ENCODE peak calls at places on chromosomes 16 and 17, in four cellular contexts. X is Caco-2, G is left ventricle myocardium inferior, B is psoas muscle. Y is an unnamed sample.

GRCh38 chr16:82580293-82580900 is 46.4 kb upstream of the CDH13 start:
- DNase-seq in X (no peak), G (no peak), B (peak), Y (no peak)

GRCh38 chr17:3590231-3590630 is 19.0 kb downstream of the TRPV1 start:
- DNase-seq in X (no peak), G (no peak), B (no peak), Y (no peak)

GRCh38 chr16:57304169-57305061 is 19.9 kb upstream of the PLLP start:
- DNase-seq in X (peak), G (no peak), B (peak), Y (no peak)

GRCh38 chr17:18004345-18004744 is 31.7 kb downstream of the DRC3 start:
- DNase-seq in X (no peak), G (no peak), B (peak), Y (no peak)

GRCh38 chr17:35537569-35538209 is at the start of gene SLFN12L:
- DNase-seq in X (no peak), G (no peak), B (no peak), Y (peak)

GRCh38 chr17:41421116-41421515 is 3.3 kb downstream of the KRT37 start:
- DNase-seq in X (no peak), G (no peak), B (no peak), Y (no peak)

GRCh38 chr17:14299261-14300093 is 1.4 kb upstream of the HS3ST3B1 start:
- DNase-seq in X (no peak), G (no peak), B (no peak), Y (peak)

GRCh38 chr17:79497949-79498348 is 112.9 kb downstream of the RBFOX3 start:
- DNase-seq in X (no peak), G (no peak), B (no peak), Y (no peak)

GRCh38 chr16:14399397-14400284 is 230.4 kb downstream of the PARN start:
- DNase-seq in X (peak), G (peak), B (peak), Y (no peak)

GRCh38 chr17:79840989-79841286 is 1.7 kb upstream of the CBX4 start:
- DNase-seq in X (no peak), G (no peak), B (no peak), Y (no peak)

GRCh38 chr17:75087558-75088453 is at the start of gene SLC16A5:
- DNase-seq in X (peak), G (peak), B (peak), Y (peak)

GRCh38 chr17:17790673-17791464 is 45.9 kb downstream of the SREBF1 start:
- DNase-seq in X (no peak), G (no peak), B (no peak), Y (no peak)

GRCh38 chr16:56774009-56774408 is 44.1 kb downstream of the NUP93 start:
- DNase-seq in X (no peak), G (no peak), B (no peak), Y (no peak)

GRCh38 chr17:78128616-78129384 is at the start of gene TMC6:
- DNase-seq in X (peak), G (no peak), B (peak), Y (peak)

GRCh38 chr17:83189673-83190385 is 110.4 kb downstream of the METRNL start:
- DNase-seq in X (peak), G (peak), B (peak), Y (no peak)

GRCh38 chr17:489758-490329 is 137.2 kb upstream of the RPH3AL start:
- DNase-seq in X (no peak), G (no peak), B (peak), Y (peak)

GRCh38 chr16:58665200-58665599 is 19.4 kb downstream of the SLC38A7 start:
- DNase-seq in X (no peak), G (no peak), B (no peak), Y (no peak)

GRCh38 chr16:1621851-1622250 is 9.7 kb downstream of the CRAMP1 start:
- DNase-seq in X (no peak), G (no peak), B (no peak), Y (peak)

GRCh38 chr17:44218344-44219125 is 940 bp downstream of the UBTF start:
- DNase-seq in X (peak), G (peak), B (peak), Y (peak)
- TF ChIP-seq CTCF in X (peak), G (peak), B (peak), Y (peak)

GRCh38 chr16:70769761-70770160 is 31.2 kb downstream of the VAC14 start:
- DNase-seq in X (no peak), G (no peak), B (peak), Y (no peak)
- TF ChIP-seq CTCF in X (no peak), G (no peak), B (no peak), Y (no peak)

DNA sequence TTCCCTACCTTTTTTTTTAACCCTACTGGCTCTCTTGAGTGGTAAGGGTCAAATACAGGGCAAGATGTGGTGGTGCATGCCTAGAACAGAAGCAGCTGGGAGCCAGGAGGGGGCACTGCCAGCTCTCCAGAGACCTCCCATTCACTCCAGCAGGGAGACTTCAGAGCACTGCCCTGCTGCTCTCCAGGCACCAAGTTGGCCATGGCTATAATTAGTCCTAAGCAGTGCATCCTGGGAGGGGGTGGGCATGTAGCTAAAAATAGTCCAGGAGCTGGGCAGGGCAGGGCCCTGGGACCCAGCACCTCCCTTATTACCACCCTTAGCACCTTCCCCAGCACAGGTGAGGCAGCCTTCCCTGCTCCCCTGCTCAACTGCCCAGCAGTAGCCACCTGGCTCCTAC is 3.5 kb downstream of the CORO6 start:
- DNase-seq in X (no peak), G (no peak), B (peak), Y (no peak)
- TF ChIP-seq CTCF in X (peak), G (peak), B (peak), Y (no peak)

GRCh38 chr17:9120471-9120870 is 99.2 kb downstream of the NTN1 start:
- DNase-seq in X (no peak), G (no peak), B (no peak), Y (no peak)
- TF ChIP-seq CTCF in X (no peak), G (peak), B (no peak), Y (peak)

GRCh38 chr17:37490022-37490587 is 414 bp downstream of the DUSP14 start:
- DNase-seq in X (peak), G (peak), B (peak), Y (peak)
- TF ChIP-seq CTCF in X (no peak), G (peak), B (peak), Y (peak)

GRCh38 chr17:66953661-66954060 is 10.8 kb upstream of the CACNG4 start:
- DNase-seq in X (no peak), G (no peak), B (no peak), Y (no peak)
- TF ChIP-seq CTCF in X (no peak), G (no peak), B (no peak), Y (no peak)

GRCh38 chr16:12398029-12398735 is 405.5 kb downstream of the CPPED1 start:
- DNase-seq in X (no peak), G (no peak), B (no peak), Y (no peak)
- TF ChIP-seq CTCF in X (no peak), G (no peak), B (no peak), Y (no peak)